ENCODE peak calls at places on chromosomes 7 and 10, in six cellular contexts. One of them, this sample, is unnamed.

GRCh38 chr10:52368725-52369124 is 54.6 kb downstream of the DKK1 start:
- DNase-seq in AG04450: no peak
- DNase-seq in cardiac fibroblast: no peak
- DNase-seq in activated CD4-positive, CD25-positive, alpha-beta regulatory T cell: no peak
- DNase-seq in stimulated activated CD4-positive, alpha-beta T cell treated with anti-CD3 and anti-CD28 coated beads, Interleukin-2, amount 100 ng/mL, for 48 hours: no peak
- DNase-seq in GM06990: no peak
- DNase-seq in this sample: no peak

GRCh38 chr7:30459591-30460245 is 18.9 kb downstream of the NOD1 start:
- DNase-seq in cardiac fibroblast: peak
- DNase-seq in GM06990: no peak
- DNase-seq in activated CD4-positive, CD25-positive, alpha-beta regulatory T cell: no peak
- DNase-seq in stimulated activated CD4-positive, alpha-beta T cell treated with anti-CD3 and anti-CD28 coated beads, Interleukin-2, amount 100 ng/mL, for 48 hours: no peak
- DNase-seq in AG04450: peak
- DNase-seq in this sample: no peak

GRCh38 chr10:131215776-131216175 is 95.7 kb downstream of the TCERG1L start:
- DNase-seq in AG04450: no peak
- DNase-seq in stimulated activated CD4-positive, alpha-beta T cell treated with anti-CD3 and anti-CD28 coated beads, Interleukin-2, amount 100 ng/mL, for 48 hours: no peak
- DNase-seq in GM06990: no peak
- DNase-seq in activated CD4-positive, CD25-positive, alpha-beta regulatory T cell: no peak
- DNase-seq in cardiac fibroblast: no peak
- DNase-seq in this sample: no peak

GRCh38 chr10:62482581-62482980 is 108.4 kb downstream of the ZNF365 start:
- DNase-seq in cardiac fibroblast: no peak
- DNase-seq in GM06990: no peak
- DNase-seq in stimulated activated CD4-positive, alpha-beta T cell treated with anti-CD3 and anti-CD28 coated beads, Interleukin-2, amount 100 ng/mL, for 48 hours: no peak
- DNase-seq in activated CD4-positive, CD25-positive, alpha-beta regulatory T cell: no peak
- DNase-seq in AG04450: no peak
- DNase-seq in this sample: no peak

GRCh38 chr10:127033569-127034175 is 128.4 kb downstream of the DOCK1 start:
- DNase-seq in AG04450: no peak
- DNase-seq in stimulated activated CD4-positive, alpha-beta T cell treated with anti-CD3 and anti-CD28 coated beads, Interleukin-2, amount 100 ng/mL, for 48 hours: no peak
- DNase-seq in cardiac fibroblast: no peak
- DNase-seq in GM06990: no peak
- DNase-seq in activated CD4-positive, CD25-positive, alpha-beta regulatory T cell: no peak
- DNase-seq in this sample: no peak

GRCh38 chr10:102779680-102780079 is 35.9 kb downstream of the WBP1L start:
- DNase-seq in cardiac fibroblast: peak
- DNase-seq in GM06990: no peak
- DNase-seq in activated CD4-positive, CD25-positive, alpha-beta regulatory T cell: no peak
- DNase-seq in AG04450: no peak
- DNase-seq in stimulated activated CD4-positive, alpha-beta T cell treated with anti-CD3 and anti-CD28 coated beads, Interleukin-2, amount 100 ng/mL, for 48 hours: no peak
- DNase-seq in this sample: no peak

GRCh38 chr7:153835104-153835503 is 217.1 kb upstream of the DPP6 start:
- DNase-seq in GM06990: no peak
- DNase-seq in activated CD4-positive, CD25-positive, alpha-beta regulatory T cell: no peak
- DNase-seq in AG04450: no peak
- DNase-seq in cardiac fibroblast: no peak
- DNase-seq in stimulated activated CD4-positive, alpha-beta T cell treated with anti-CD3 and anti-CD28 coated beads, Interleukin-2, amount 100 ng/mL, for 48 hours: no peak
- DNase-seq in this sample: no peak

GRCh38 chr7:130891254-130892094 is 157.5 kb upstream of the KLF14 start:
- DNase-seq in activated CD4-positive, CD25-positive, alpha-beta regulatory T cell: no peak
- DNase-seq in cardiac fibroblast: peak
- DNase-seq in stimulated activated CD4-positive, alpha-beta T cell treated with anti-CD3 and anti-CD28 coated beads, Interleukin-2, amount 100 ng/mL, for 48 hours: no peak
- DNase-seq in AG04450: peak
- DNase-seq in GM06990: no peak
- DNase-seq in this sample: no peak

GRCh38 chr7:43729214-43729923 is at the start of gene COA1:
- DNase-seq in AG04450: peak
- DNase-seq in cardiac fibroblast: peak
- DNase-seq in stimulated activated CD4-positive, alpha-beta T cell treated with anti-CD3 and anti-CD28 coated beads, Interleukin-2, amount 100 ng/mL, for 48 hours: peak
- DNase-seq in GM06990: peak
- DNase-seq in activated CD4-positive, CD25-positive, alpha-beta regulatory T cell: peak
- DNase-seq in this sample: peak

GRCh38 chr7:28083159-28083997 is 97.2 kb downstream of the JAZF1 start:
- DNase-seq in activated CD4-positive, CD25-positive, alpha-beta regulatory T cell: no peak
- DNase-seq in AG04450: no peak
- DNase-seq in stimulated activated CD4-positive, alpha-beta T cell treated with anti-CD3 and anti-CD28 coated beads, Interleukin-2, amount 100 ng/mL, for 48 hours: no peak
- DNase-seq in cardiac fibroblast: peak
- DNase-seq in GM06990: no peak
- DNase-seq in this sample: peak

GRCh38 chr7:52659178-52659577 is 376.3 kb upstream of the POM121L12 start:
- DNase-seq in AG04450: no peak
- DNase-seq in GM06990: no peak
- DNase-seq in cardiac fibroblast: no peak
- DNase-seq in activated CD4-positive, CD25-positive, alpha-beta regulatory T cell: no peak
- DNase-seq in stimulated activated CD4-positive, alpha-beta T cell treated with anti-CD3 and anti-CD28 coated beads, Interleukin-2, amount 100 ng/mL, for 48 hours: no peak
- DNase-seq in this sample: no peak

GRCh38 chr7:742791-743190 is 15.7 kb upstream of the PRKAR1B start:
- DNase-seq in activated CD4-positive, CD25-positive, alpha-beta regulatory T cell: no peak
- DNase-seq in GM06990: no peak
- DNase-seq in cardiac fibroblast: no peak
- DNase-seq in stimulated activated CD4-positive, alpha-beta T cell treated with anti-CD3 and anti-CD28 coated beads, Interleukin-2, amount 100 ng/mL, for 48 hours: no peak
- DNase-seq in AG04450: no peak
- DNase-seq in this sample: no peak

GRCh38 chr7:141045126-141045841 is 28.6 kb upstream of the TMEM178B start:
- DNase-seq in cardiac fibroblast: peak
- DNase-seq in AG04450: no peak
- DNase-seq in stimulated activated CD4-positive, alpha-beta T cell treated with anti-CD3 and anti-CD28 coated beads, Interleukin-2, amount 100 ng/mL, for 48 hours: no peak
- DNase-seq in activated CD4-positive, CD25-positive, alpha-beta regulatory T cell: no peak
- DNase-seq in GM06990: no peak
- DNase-seq in this sample: no peak

GRCh38 chr10:11869743-11870460 is 46.7 kb downstream of the PROSER2 start:
- DNase-seq in cardiac fibroblast: no peak
- DNase-seq in activated CD4-positive, CD25-positive, alpha-beta regulatory T cell: no peak
- DNase-seq in stimulated activated CD4-positive, alpha-beta T cell treated with anti-CD3 and anti-CD28 coated beads, Interleukin-2, amount 100 ng/mL, for 48 hours: no peak
- DNase-seq in AG04450: no peak
- DNase-seq in GM06990: no peak
- DNase-seq in this sample: no peak

GRCh38 chr10:78696791-78697420 is 371.9 kb upstream of the ZMIZ1 start:
- DNase-seq in AG04450: no peak
- DNase-seq in activated CD4-positive, CD25-positive, alpha-beta regulatory T cell: no peak
- DNase-seq in stimulated activated CD4-positive, alpha-beta T cell treated with anti-CD3 and anti-CD28 coated beads, Interleukin-2, amount 100 ng/mL, for 48 hours: no peak
- DNase-seq in GM06990: no peak
- DNase-seq in cardiac fibroblast: no peak
- DNase-seq in this sample: no peak

GRCh38 chr7:82164813-82165212 is 278.8 kb downstream of the CACNA2D1 start:
- DNase-seq in activated CD4-positive, CD25-positive, alpha-beta regulatory T cell: no peak
- DNase-seq in cardiac fibroblast: peak
- DNase-seq in GM06990: no peak
- DNase-seq in stimulated activated CD4-positive, alpha-beta T cell treated with anti-CD3 and anti-CD28 coated beads, Interleukin-2, amount 100 ng/mL, for 48 hours: no peak
- DNase-seq in AG04450: peak
- DNase-seq in this sample: no peak

GRCh38 chr7:30344513-30344912 is 60.1 kb downstream of the ZNRF2 start:
- DNase-seq in cardiac fibroblast: no peak
- DNase-seq in AG04450: no peak
- DNase-seq in activated CD4-positive, CD25-positive, alpha-beta regulatory T cell: no peak
- DNase-seq in GM06990: no peak
- DNase-seq in stimulated activated CD4-positive, alpha-beta T cell treated with anti-CD3 and anti-CD28 coated beads, Interleukin-2, amount 100 ng/mL, for 48 hours: no peak
- DNase-seq in this sample: no peak